ENCODE peak calls at places on chromosomes 5 and 9, in ten cellular contexts. X is right lobe of liver, R is IMR-90, S is adrenal gland, C is fibroblast of the aortic adventitia, Q is AG04449, G is left ventricle myocardium inferior, E is heart right ventricle, W is GM10248, A is lower lobe of right lung. Y is an unnamed sample.

GRCh38 chr5:107803728-107804127 is 133.0 kb upstream of the EFNA5 start:
- DNase-seq in X (no peak), R (no peak), S (no peak), C (no peak), Q (no peak), G (no peak), E (no peak), W (no peak), A (no peak), Y (no peak)

GRCh38 chr9:79623799-79624721 is 52.3 kb downstream of the TLE4 start:
- DNase-seq in X (peak; percentile 27), R (no peak), S (peak; percentile 25), C (no peak), Q (no peak), G (peak; percentile 23), E (peak; percentile 49), W (peak; percentile 60), A (peak; percentile 48), Y (peak; percentile 56)

GRCh38 chr9:108477538-108478006 is 378.2 kb downstream of the ACTL7B start:
- DNase-seq in X (no peak), R (peak; percentile 87), S (no peak), C (peak; percentile 88), Q (peak; percentile 45), G (no peak), E (no peak), W (no peak), A (no peak), Y (no peak)

GRCh38 chr5:80623911-80624457 is 30.5 kb upstream of the MSH3 start:
- DNase-seq in X (no peak), R (no peak), S (no peak), C (no peak), Q (no peak), G (no peak), E (no peak), W (no peak), A (no peak), Y (no peak)

GRCh38 chr5:125316913-125317545 is 570.6 kb upstream of the ZNF608 start:
- DNase-seq in X (no peak), R (no peak), S (no peak), C (no peak), Q (no peak), G (no peak), E (no peak), W (no peak), A (no peak), Y (no peak)

GRCh38 chr5:74028976-74029375 is 403.0 kb downstream of the ARHGEF28 start:
- DNase-seq in X (no peak), R (no peak), S (no peak), C (no peak), Q (no peak), G (no peak), E (no peak), W (no peak), A (no peak), Y (no peak)

GRCh38 chr9:8262625-8263622 is 463.3 kb upstream of the DMAC1 start:
- DNase-seq in X (no peak), R (no peak), S (no peak), C (peak; percentile 79), Q (no peak), G (peak; percentile 30), E (peak; percentile 39), W (no peak), A (no peak), Y (no peak)

GRCh38 chr9:8856686-8857329 is 1057.2 kb upstream of the DMAC1 start:
- DNase-seq in X (no peak), R (no peak), S (no peak), C (peak; percentile 31), Q (no peak), G (no peak), E (no peak), W (no peak), A (no peak), Y (peak; percentile 17)

GRCh38 chr9:120904061-120904998 is 22.3 kb downstream of the TRAF1 start:
- DNase-seq in X (no peak), R (no peak), S (no peak), C (no peak), Q (no peak), G (no peak), E (no peak), W (no peak), A (no peak), Y (no peak)

GRCh38 chr9:6383551-6384225 is 29.3 kb upstream of the UHRF2 start:
- DNase-seq in X (no peak), R (peak; percentile 78), S (no peak), C (peak; percentile 88), Q (peak; percentile 7), G (no peak), E (no peak), W (no peak), A (no peak), Y (no peak)

GRCh38 chr5:43190755-43191603 is 1.0 kb upstream of the NIM1K start:
- DNase-seq in X (no peak), R (peak; percentile 51), S (no peak), C (peak; percentile 53), Q (no peak), G (no peak), E (no peak), W (no peak), A (no peak), Y (peak; percentile 18)

GRCh38 chr9:89359636-89360315 is 41.5 kb downstream of the SECISBP2 start:
- DNase-seq in X (no peak), R (peak; percentile 7), S (peak; percentile 9), C (peak; percentile 27), Q (no peak), G (no peak), E (no peak), W (no peak), A (no peak), Y (no peak)

GRCh38 chr5:91074615-91075014 is 308.5 kb downstream of the ARRDC3 start:
- DNase-seq in X (no peak), R (peak; percentile 89), S (no peak), C (peak; percentile 90), Q (peak; percentile 76), G (no peak), E (no peak), W (no peak), A (no peak), Y (no peak)
- TF ChIP-seq CTCF in X (peak; percentile 28), R (peak; percentile 48), S (peak; percentile 29), C (peak; percentile 20), Q (peak; percentile 9), G (no peak), E (no peak), W (no peak), A (peak; percentile 28), Y (no peak)

GRCh38 chr9:107141967-107142366 is 141.1 kb upstream of the RAD23B start:
- DNase-seq in X (no peak), R (peak; percentile 17), S (no peak), C (peak; percentile 12), Q (no peak), G (no peak), E (no peak), W (no peak), A (no peak), Y (no peak)
- TF ChIP-seq CTCF in X (peak; percentile 15), R (no peak), S (no peak), C (peak; percentile 28), Q (peak; percentile 18), G (no peak), E (no peak), W (no peak), A (no peak), Y (no peak)

DNA sequence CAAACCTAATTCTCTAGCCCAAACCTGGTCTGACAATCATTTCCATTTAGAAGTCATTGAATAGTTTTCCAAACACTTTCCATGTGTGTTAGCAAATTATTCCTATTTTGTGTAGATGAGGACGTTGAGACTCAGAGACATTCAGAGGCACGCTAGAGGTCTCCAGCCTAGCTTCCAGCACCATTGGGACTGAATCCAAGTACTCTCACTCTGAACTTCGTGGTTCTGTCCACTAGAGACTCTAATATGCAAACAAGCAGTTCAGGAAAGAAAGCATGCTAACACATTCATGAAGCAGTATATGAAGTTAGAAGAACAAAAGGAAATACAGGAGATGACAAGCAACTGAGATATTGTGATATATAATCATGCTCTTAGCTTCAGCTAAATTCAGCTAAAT is 354.8 kb downstream of the NTRK2 start:
- DNase-seq in X (no peak), R (no peak), S (no peak), C (no peak), Q (no peak), G (no peak), E (no peak), W (no peak), A (no peak), Y (no peak)
- TF ChIP-seq CTCF in X (no peak), R (no peak), S (no peak), C (no peak), Q (no peak), G (peak; percentile 38), E (no peak), W (no peak), A (no peak), Y (no peak)

GRCh38 chr5:69494481-69494880 is 1.9 kb downstream of the OCLN start:
- DNase-seq in X (no peak), R (no peak), S (no peak), C (no peak), Q (no peak), G (no peak), E (no peak), W (no peak), A (no peak), Y (no peak)

GRCh38 chr5:69493235-69493925 is 790 bp downstream of the OCLN start:
- DNase-seq in X (peak; percentile 75), R (no peak), S (no peak), C (peak; percentile 15), Q (no peak), G (no peak), E (peak; percentile 7), W (peak; percentile 70), A (peak; percentile 73), Y (peak; percentile 80)

GRCh38 chr5:69491027-69491426 is 1.6 kb upstream of the OCLN start:
- DNase-seq in X (no peak), R (no peak), S (no peak), C (no peak), Q (no peak), G (no peak), E (no peak), W (no peak), A (no peak), Y (no peak)

GRCh38 chr5:69491838-69492390 is 676 bp upstream of the OCLN start:
- DNase-seq in X (no peak), R (no peak), S (no peak), C (no peak), Q (no peak), G (no peak), E (no peak), W (no peak), A (no peak), Y (no peak)

DNA sequence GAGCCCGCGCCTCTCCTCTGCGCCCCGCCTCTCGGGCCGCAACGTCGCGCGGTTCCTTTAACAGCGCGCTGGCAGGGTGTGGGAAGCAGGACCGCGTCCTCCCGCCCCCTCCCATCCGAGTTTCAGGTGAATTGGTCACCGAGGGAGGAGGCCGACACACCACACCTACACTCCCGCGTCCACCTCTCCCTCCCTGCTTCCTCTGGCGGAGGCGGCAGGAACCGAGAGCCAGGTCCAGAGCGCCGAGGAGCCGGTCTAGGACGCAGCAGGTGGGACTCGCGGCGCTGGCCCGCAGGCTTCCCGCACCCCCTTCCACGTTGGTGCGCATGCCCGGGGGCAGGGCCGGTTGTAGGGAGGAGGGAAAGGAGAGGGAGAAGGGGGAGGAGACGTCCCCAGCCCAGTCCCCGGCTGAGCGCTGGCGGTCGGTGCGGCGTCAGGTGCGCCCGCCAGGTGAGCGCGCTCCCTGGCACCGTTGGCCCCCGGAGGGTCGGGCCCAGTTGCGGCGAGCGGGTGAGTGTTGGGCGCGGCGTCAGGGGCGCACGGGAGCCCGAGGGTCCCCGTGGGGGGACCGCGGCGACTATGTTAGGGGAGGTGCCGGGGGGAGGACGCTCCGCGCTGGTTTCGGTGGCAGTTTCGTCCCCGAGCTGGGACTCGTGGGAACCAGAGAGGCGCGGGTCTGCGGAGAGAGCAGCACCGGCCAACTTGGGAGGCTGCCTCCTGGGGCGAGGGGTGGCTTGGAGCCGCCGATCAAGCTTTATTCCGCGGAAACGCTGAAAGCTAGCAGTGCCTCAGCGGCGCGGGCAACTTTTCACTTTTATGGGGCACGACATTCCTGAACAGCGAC is at the start of gene OCLN:
- DNase-seq in X (peak; percentile 85), R (no peak), S (no peak), C (no peak), Q (no peak), G (no peak), E (no peak), W (peak; percentile 81), A (peak; percentile 82), Y (peak; percentile 80)
- TF ChIP-seq CTCF in X (no peak), R (no peak), S (no peak), C (no peak), Q (no peak), G (no peak), E (no peak), W (no peak), A (peak; percentile 12), Y (no peak)